ENCODE peak calls at places on chromosome 21, in six cellular contexts. X, U, W, L, G and B are unnamed samples.

GRCh38 chr21:33197546-33197945 is 32.2 kb upstream of the IFNAR2 start:
- DNase-seq in X (no peak), U (no peak), W (no peak), L (no peak), G (no peak), B (peak)

GRCh38 chr21:46071082-46071481 is 26.8 kb upstream of the COL6A2 start:
- DNase-seq in X (no peak), U (no peak), W (no peak), L (no peak), G (no peak), B (no peak)

GRCh38 chr21:38289697-38290096 is 32.9 kb downstream of the KCNJ15 start:
- DNase-seq in X (peak), U (no peak), W (no peak), L (no peak), G (no peak), B (no peak)

GRCh38 chr21:32734214-32734613 is 6.4 kb upstream of the SYNJ1 start:
- DNase-seq in X (no peak), U (no peak), W (no peak), L (no peak), G (no peak), B (no peak)

GRCh38 chr21:44291078-44291935 is 5.6 kb downstream of the AIRE start:
- DNase-seq in X (no peak), U (no peak), W (no peak), L (no peak), G (no peak), B (peak)

GRCh38 chr21:34992736-34993135 is 56.4 kb downstream of the RUNX1 start:
- DNase-seq in X (peak), U (no peak), W (no peak), L (no peak), G (no peak), B (peak)

GRCh38 chr21:27061783-27062182 is 94.9 kb upstream of the ADAMTS5 start:
- DNase-seq in X (no peak), U (no peak), W (no peak), L (no peak), G (no peak), B (no peak)

GRCh38 chr21:38806153-38806941 is 618 bp downstream of the ETS2 start:
- DNase-seq in X (no peak), U (no peak), W (no peak), L (peak), G (no peak), B (peak)

GRCh38 chr21:36127250-36127904 is 7.5 kb upstream of the CBR3 start:
- DNase-seq in X (no peak), U (no peak), W (no peak), L (no peak), G (no peak), B (no peak)

GRCh38 chr21:33441489-33442477 is 38.0 kb downstream of the TMEM50B start:
- DNase-seq in X (peak), U (no peak), W (peak), L (no peak), G (peak), B (no peak)

GRCh38 chr21:46063734-46064680 is 33.9 kb upstream of the COL6A2 start:
- DNase-seq in X (no peak), U (no peak), W (no peak), L (no peak), G (no peak), B (no peak)

GRCh38 chr21:33018707-33019455 is 6.9 kb upstream of the OLIG2 start:
- DNase-seq in X (no peak), U (no peak), W (no peak), L (no peak), G (no peak), B (no peak)

GRCh38 chr21:34836103-34836932 is 167.5 kb downstream of the CLIC6 start:
- DNase-seq in X (peak), U (peak), W (no peak), L (no peak), G (no peak), B (no peak)